ENCODE peak calls at places on chromosomes 6 and 20, in four cellular contexts. F is CD4-positive, alpha-beta T cell; Q is AG04450; Y is upper lobe of right lung. C is an unnamed sample.

GRCh38 chr6:10643214-10643641 is 51.2 kb downstream of the C6orf52 start:
- DNase-seq in F (no peak), Q (no peak), Y (no peak), C (no peak)

GRCh38 chr6:62035952-62036351 is 250.1 kb downstream of the KHDRBS2 start:
- DNase-seq in Q (no peak), Y (no peak), F (no peak), C (no peak)

GRCh38 chr6:97052152-97052787 is 127.7 kb downstream of the KLHL32 start:
- DNase-seq in F (no peak), Q (no peak), Y (no peak), C (no peak)

GRCh38 chr6:12386816-12387215 is 96.7 kb downstream of the EDN1 start:
- DNase-seq in F (no peak), Q (no peak), Y (no peak), C (no peak)

GRCh38 chr6:5729813-5730212 is 276.9 kb downstream of the NRN1 start:
- DNase-seq in Q (no peak), Y (no peak), F (no peak), C (no peak)

GRCh38 chr6:7241709-7242645 is 71.0 kb downstream of the SSR1 start:
- DNase-seq in F (no peak), Y (no peak), Q (no peak), C (no peak)

GRCh38 chr6:154914288-154914687 is 80.8 kb upstream of the TIAM2 start:
- DNase-seq in Y (no peak), F (no peak), Q (no peak), C (no peak)

GRCh38 chr6:166726193-166726592 is 99.1 kb upstream of the RPS6KA2 start:
- DNase-seq in F (no peak), Q (no peak), Y (no peak), C (no peak)

GRCh38 chr6:134178230-134179044 is 126.0 kb upstream of the SLC2A12 start:
- DNase-seq in Y (peak), Q (peak), F (peak), C (no peak)

GRCh38 chr20:568865-569415 is 25.4 kb upstream of the CSNK2A1 start:
- DNase-seq in F (no peak), Q (no peak), Y (no peak), C (no peak)

GRCh38 chr6:10595731-10596664 is 74.8 kb downstream of the GCNT2 start:
- DNase-seq in Y (no peak), Q (no peak), F (no peak), C (no peak)

GRCh38 chr6:46098678-46099077 is 31.1 kb upstream of the ENPP4 start:
- DNase-seq in F (no peak), Q (no peak), Y (peak), C (no peak)

GRCh38 chr20:54651252-54651651 is 175.9 kb downstream of the DOK5 start:
- DNase-seq in Q (no peak), F (no peak), Y (no peak), C (no peak)

GRCh38 chr6:85458184-85458583 is 8.3 kb downstream of the NT5E start:
- DNase-seq in Y (no peak), Q (no peak), F (no peak), C (no peak)
- H3K27ac ChIP-seq in Y (no peak), Q (no peak), F (no peak), C (peak)

GRCh38 chr20:63013207-63013606 is 6.4 kb upstream of the BHLHE23 start:
- DNase-seq in Y (no peak), F (no peak), Q (no peak), C (no peak)
- H3K27ac ChIP-seq in Y (no peak), F (no peak), Q (no peak), C (no peak)

GRCh38 chr6:26597821-26598220 is 1.1 kb downstream of the ABT1 start:
- DNase-seq in F (no peak), Q (no peak), Y (no peak), C (no peak)

GRCh38 chr6:26600759-26601158 is 4.0 kb downstream of the ABT1 start:
- DNase-seq in Y (no peak), F (no peak), Q (no peak), C (no peak)

GRCh38 chr6:26599591-26599990 is 2.8 kb downstream of the ABT1 start:
- DNase-seq in F (no peak), Y (no peak), Q (no peak), C (no peak)

GRCh38 chr6:26598267-26598666 is 1.5 kb downstream of the ABT1 start:
- DNase-seq in Q (no peak), Y (no peak), F (no peak), C (no peak)

GRCh38 chr6:26599134-26599533 is 2.4 kb downstream of the ABT1 start:
- DNase-seq in F (no peak), Q (no peak), Y (no peak), C (no peak)
- H3K27ac ChIP-seq in F (no peak), Q (no peak), Y (no peak), C (no peak)

GRCh38 chr6:71139249-71139648 is 149.4 kb upstream of the OGFRL1 start:
- DNase-seq in Y (no peak), F (no peak), Q (no peak), C (no peak)
- H3K27ac ChIP-seq in Y (no peak), F (no peak), Q (no peak), C (no peak)

GRCh38 chr6:75419980-75420379 is 73.6 kb downstream of the FILIP1 start:
- DNase-seq in Q (no peak), Y (no peak), F (no peak), C (no peak)

GRCh38 chr6:75422024-75422639 is 71.5 kb downstream of the FILIP1 start:
- DNase-seq in Q (no peak), F (no peak), Y (no peak), C (no peak)

GRCh38 chr6:75421316-75422023 is 72.1 kb downstream of the FILIP1 start:
- DNase-seq in F (no peak), Q (no peak), Y (no peak), C (no peak)

GRCh38 chr6:75418233-75418632 is 75.4 kb downstream of the FILIP1 start:
- DNase-seq in Y (no peak), F (no peak), Q (no peak), C (peak)

GRCh38 chr6:75419408-75419807 is 74.2 kb downstream of the FILIP1 start:
- DNase-seq in Y (no peak), Q (no peak), F (no peak), C (no peak)
- H3K27ac ChIP-seq in Y (no peak), Q (no peak), F (no peak), C (no peak)

DNA sequence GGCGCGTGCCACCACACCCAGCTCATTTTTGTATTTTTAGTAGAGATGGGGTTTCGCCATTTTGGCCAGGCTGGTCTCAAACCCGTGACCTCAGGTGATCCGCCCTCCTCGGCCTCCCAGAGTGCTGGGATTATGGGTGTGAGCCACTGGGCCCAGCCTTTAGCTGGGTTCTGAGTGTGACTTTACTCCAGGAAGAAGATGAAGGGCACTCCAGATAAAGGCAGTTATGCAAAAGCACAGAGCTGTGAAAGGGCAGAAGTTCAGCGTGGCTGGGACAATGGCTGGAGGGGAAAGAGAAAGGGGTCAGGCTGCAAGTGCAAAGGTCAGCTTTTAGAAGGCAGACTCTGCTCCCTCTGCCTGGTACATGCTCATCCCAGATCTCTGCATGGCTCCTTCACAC is 39.7 kb downstream of the MAP3K5 start:
- DNase-seq in Y (no peak), Q (no peak), F (no peak), C (no peak)
- H3K27ac ChIP-seq in Y (no peak), Q (no peak), F (no peak), C (no peak)

GRCh38 chr20:62351469-62352401 is 15.4 kb downstream of the LAMA5 start:
- DNase-seq in Y (no peak), Q (no peak), F (no peak), C (no peak)
- H3K27ac ChIP-seq in Y (peak), Q (no peak), F (no peak), C (peak)

GRCh38 chr6:136751478-136751956 is 40.8 kb downstream of the MAP3K5 start:
- DNase-seq in Q (no peak), Y (no peak), F (no peak), C (no peak)
- H3K27ac ChIP-seq in Q (no peak), Y (peak), F (peak), C (no peak)

DNA sequence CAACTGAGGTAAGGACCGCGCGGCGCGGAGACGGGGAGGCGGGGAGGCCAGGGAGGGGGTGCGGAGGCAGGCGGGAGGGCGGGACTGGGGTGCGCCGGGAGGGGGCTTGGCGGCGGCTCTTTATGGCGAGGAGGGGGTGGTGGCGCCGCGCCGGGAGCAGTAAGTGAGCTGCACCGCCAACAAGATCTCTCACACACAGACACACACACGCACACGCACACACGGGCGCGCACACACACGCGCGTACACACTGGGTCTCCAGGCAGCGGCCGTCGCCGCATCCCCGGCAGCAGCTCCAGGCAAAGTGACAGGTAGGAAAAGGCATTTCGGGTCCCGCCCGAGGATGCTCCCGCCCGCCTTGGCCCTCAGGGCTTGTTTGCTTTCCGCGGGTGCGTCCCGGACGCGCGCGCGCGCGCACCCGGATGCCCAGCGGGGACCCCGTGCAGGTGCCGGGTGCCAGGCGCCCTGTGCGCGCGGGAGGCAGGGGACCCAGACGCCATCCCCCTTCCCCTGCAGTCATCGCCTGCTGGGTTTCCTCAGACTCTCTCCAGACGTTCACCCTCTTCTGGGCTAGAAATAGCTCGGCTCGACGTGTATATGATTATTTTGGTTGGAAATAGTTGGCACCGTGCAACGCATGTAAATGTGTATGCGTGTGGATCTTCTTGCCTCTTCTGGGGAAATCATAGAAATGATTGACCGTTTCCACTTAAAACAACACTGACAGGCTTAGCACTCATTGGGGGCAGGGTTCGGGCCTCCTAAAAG is at the start of gene PLCB4:
- DNase-seq in Q (no peak), Y (no peak), F (no peak), C (no peak)
- H3K27ac ChIP-seq in Q (peak), Y (peak), F (no peak), C (peak)